ENCODE peak calls at places on chromosomes 5 and 9, in nine cellular contexts. One of them, this sample, is unnamed.

GRCh38 chr5:53983568-53984465 is 326.6 kb downstream of the ARL15 start:
- DNase-seq in BE2C: no peak
- DNase-seq in breast epithelium: no peak
- DNase-seq in endodermal cell: no peak
- DNase-seq in CD8-positive, alpha-beta memory T cell: no peak
- DNase-seq in astrocyte: peak; percentile 43
- DNase-seq in naive thymus-derived CD4-positive, alpha-beta T cell: no peak
- DNase-seq in upper lobe of right lung: no peak
- DNase-seq in effector memory CD4-positive, alpha-beta T cell: no peak
- DNase-seq in this sample: no peak

GRCh38 chr5:97107266-97107665 is 35.1 kb downstream of the LIX1 start:
- DNase-seq in endodermal cell: no peak
- DNase-seq in upper lobe of right lung: no peak
- DNase-seq in BE2C: no peak
- DNase-seq in astrocyte: no peak
- DNase-seq in naive thymus-derived CD4-positive, alpha-beta T cell: no peak
- DNase-seq in breast epithelium: no peak
- DNase-seq in CD8-positive, alpha-beta memory T cell: no peak
- DNase-seq in effector memory CD4-positive, alpha-beta T cell: no peak
- DNase-seq in this sample: no peak

GRCh38 chr9:99169086-99169485 is 52.7 kb downstream of the ALG2 start:
- DNase-seq in effector memory CD4-positive, alpha-beta T cell: no peak
- DNase-seq in endodermal cell: peak; percentile 55
- DNase-seq in astrocyte: no peak
- DNase-seq in breast epithelium: no peak
- DNase-seq in upper lobe of right lung: no peak
- DNase-seq in CD8-positive, alpha-beta memory T cell: no peak
- DNase-seq in BE2C: no peak
- DNase-seq in naive thymus-derived CD4-positive, alpha-beta T cell: no peak
- DNase-seq in this sample: no peak

GRCh38 chr9:34892886-34893285 is 65.2 kb upstream of the PHF24 start:
- DNase-seq in naive thymus-derived CD4-positive, alpha-beta T cell: no peak
- DNase-seq in breast epithelium: no peak
- DNase-seq in astrocyte: no peak
- DNase-seq in effector memory CD4-positive, alpha-beta T cell: no peak
- DNase-seq in upper lobe of right lung: no peak
- DNase-seq in BE2C: no peak
- DNase-seq in CD8-positive, alpha-beta memory T cell: no peak
- DNase-seq in endodermal cell: no peak
- DNase-seq in this sample: no peak

GRCh38 chr9:98502976-98503325 is 205.8 kb downstream of the GABBR2 start:
- DNase-seq in upper lobe of right lung: peak; percentile 76
- DNase-seq in astrocyte: peak; percentile 32
- DNase-seq in naive thymus-derived CD4-positive, alpha-beta T cell: no peak
- DNase-seq in effector memory CD4-positive, alpha-beta T cell: no peak
- DNase-seq in breast epithelium: no peak
- DNase-seq in BE2C: no peak
- DNase-seq in endodermal cell: peak; percentile 82
- DNase-seq in CD8-positive, alpha-beta memory T cell: no peak
- DNase-seq in this sample: no peak

GRCh38 chr9:113215142-113215541 is 5.9 kb downstream of the FKBP15 start:
- DNase-seq in CD8-positive, alpha-beta memory T cell: no peak
- DNase-seq in naive thymus-derived CD4-positive, alpha-beta T cell: no peak
- DNase-seq in upper lobe of right lung: no peak
- DNase-seq in astrocyte: peak; percentile 41
- DNase-seq in endodermal cell: no peak
- DNase-seq in breast epithelium: no peak
- DNase-seq in BE2C: no peak
- DNase-seq in effector memory CD4-positive, alpha-beta T cell: no peak
- DNase-seq in this sample: no peak

GRCh38 chr9:122348288-122348777 is 22.5 kb upstream of the PTGS1 start:
- DNase-seq in BE2C: no peak
- DNase-seq in breast epithelium: no peak
- DNase-seq in upper lobe of right lung: no peak
- DNase-seq in naive thymus-derived CD4-positive, alpha-beta T cell: no peak
- DNase-seq in astrocyte: no peak
- DNase-seq in CD8-positive, alpha-beta memory T cell: no peak
- DNase-seq in endodermal cell: peak; percentile 43
- DNase-seq in effector memory CD4-positive, alpha-beta T cell: no peak
- DNase-seq in this sample: no peak

GRCh38 chr9:25964239-25964638 is 286.0 kb upstream of the TUSC1 start:
- DNase-seq in astrocyte: peak; percentile 40
- DNase-seq in naive thymus-derived CD4-positive, alpha-beta T cell: no peak
- DNase-seq in endodermal cell: peak; percentile 80
- DNase-seq in effector memory CD4-positive, alpha-beta T cell: no peak
- DNase-seq in BE2C: peak; percentile 82
- DNase-seq in CD8-positive, alpha-beta memory T cell: no peak
- DNase-seq in upper lobe of right lung: no peak
- DNase-seq in breast epithelium: no peak
- DNase-seq in this sample: no peak

GRCh38 chr9:4662989-4663792 is 1.1 kb downstream of the PLPP6 start:
- DNase-seq in breast epithelium: no peak
- DNase-seq in astrocyte: no peak
- DNase-seq in BE2C: no peak
- DNase-seq in upper lobe of right lung: no peak
- DNase-seq in effector memory CD4-positive, alpha-beta T cell: no peak
- DNase-seq in naive thymus-derived CD4-positive, alpha-beta T cell: peak; percentile 50
- DNase-seq in CD8-positive, alpha-beta memory T cell: no peak
- DNase-seq in endodermal cell: no peak
- DNase-seq in this sample: no peak

GRCh38 chr5:100790170-100790665 is 112.9 kb downstream of the ST8SIA4 start:
- DNase-seq in naive thymus-derived CD4-positive, alpha-beta T cell: no peak
- DNase-seq in CD8-positive, alpha-beta memory T cell: no peak
- DNase-seq in effector memory CD4-positive, alpha-beta T cell: no peak
- DNase-seq in upper lobe of right lung: no peak
- DNase-seq in BE2C: peak; percentile 28
- DNase-seq in astrocyte: no peak
- DNase-seq in breast epithelium: no peak
- DNase-seq in endodermal cell: peak; percentile 60
- DNase-seq in this sample: no peak
- H3K4me3 ChIP-seq in naive thymus-derived CD4-positive, alpha-beta T cell: no peak overlapping the region
- H3K4me3 ChIP-seq in CD8-positive, alpha-beta memory T cell: no peak overlapping the region
- H3K4me3 ChIP-seq in effector memory CD4-positive, alpha-beta T cell: no peak overlapping the region
- H3K4me3 ChIP-seq in upper lobe of right lung: no peak overlapping the region
- H3K4me3 ChIP-seq in BE2C: no peak overlapping the region
- H3K4me3 ChIP-seq in astrocyte: no peak overlapping the region
- H3K4me3 ChIP-seq in breast epithelium: no peak overlapping the region
- H3K4me3 ChIP-seq in endodermal cell: no peak overlapping the region
- H3K4me3 ChIP-seq in this sample: no peak overlapping the region

GRCh38 chr5:175851311-175851710 is 20.1 kb upstream of the CPLX2 start:
- DNase-seq in astrocyte: no peak
- DNase-seq in naive thymus-derived CD4-positive, alpha-beta T cell: no peak
- DNase-seq in CD8-positive, alpha-beta memory T cell: no peak
- DNase-seq in effector memory CD4-positive, alpha-beta T cell: no peak
- DNase-seq in upper lobe of right lung: no peak
- DNase-seq in BE2C: no peak
- DNase-seq in endodermal cell: no peak
- DNase-seq in breast epithelium: no peak
- DNase-seq in this sample: no peak

GRCh38 chr5:175855041-175855720 is 16.2 kb upstream of the CPLX2 start:
- DNase-seq in endodermal cell: no peak
- DNase-seq in CD8-positive, alpha-beta memory T cell: no peak
- DNase-seq in breast epithelium: no peak
- DNase-seq in BE2C: no peak
- DNase-seq in upper lobe of right lung: no peak
- DNase-seq in effector memory CD4-positive, alpha-beta T cell: no peak
- DNase-seq in naive thymus-derived CD4-positive, alpha-beta T cell: no peak
- DNase-seq in astrocyte: no peak
- DNase-seq in this sample: no peak

GRCh38 chr5:175854231-175855040 is 16.9 kb upstream of the CPLX2 start:
- DNase-seq in astrocyte: no peak
- DNase-seq in BE2C: peak; percentile 88
- DNase-seq in naive thymus-derived CD4-positive, alpha-beta T cell: no peak
- DNase-seq in breast epithelium: no peak
- DNase-seq in endodermal cell: no peak
- DNase-seq in upper lobe of right lung: no peak
- DNase-seq in CD8-positive, alpha-beta memory T cell: no peak
- DNase-seq in effector memory CD4-positive, alpha-beta T cell: no peak
- DNase-seq in this sample: no peak

GRCh38 chr5:175851727-175852126 is 19.7 kb upstream of the CPLX2 start:
- DNase-seq in upper lobe of right lung: no peak
- DNase-seq in BE2C: no peak
- DNase-seq in astrocyte: no peak
- DNase-seq in breast epithelium: no peak
- DNase-seq in effector memory CD4-positive, alpha-beta T cell: no peak
- DNase-seq in naive thymus-derived CD4-positive, alpha-beta T cell: no peak
- DNase-seq in CD8-positive, alpha-beta memory T cell: no peak
- DNase-seq in endodermal cell: no peak
- DNase-seq in this sample: no peak

GRCh38 chr5:175853573-175854230 is 17.7 kb upstream of the CPLX2 start:
- DNase-seq in BE2C: no peak
- DNase-seq in endodermal cell: no peak
- DNase-seq in naive thymus-derived CD4-positive, alpha-beta T cell: no peak
- DNase-seq in CD8-positive, alpha-beta memory T cell: no peak
- DNase-seq in upper lobe of right lung: peak; percentile 82
- DNase-seq in effector memory CD4-positive, alpha-beta T cell: no peak
- DNase-seq in breast epithelium: no peak
- DNase-seq in astrocyte: no peak
- DNase-seq in this sample: no peak
- H3K4me1 ChIP-seq in BE2C: peaks cover 8% of the 10 kb centered on the region
- H3K4me1 ChIP-seq in endodermal cell: no peaks in the 10 kb centered on the region
- H3K4me1 ChIP-seq in naive thymus-derived CD4-positive, alpha-beta T cell: no peaks in the 10 kb centered on the region
- H3K4me1 ChIP-seq in CD8-positive, alpha-beta memory T cell: no peaks in the 10 kb centered on the region
- H3K4me1 ChIP-seq in upper lobe of right lung: no peaks in the 10 kb centered on the region
- H3K4me1 ChIP-seq in effector memory CD4-positive, alpha-beta T cell: no peaks in the 10 kb centered on the region
- H3K4me1 ChIP-seq in breast epithelium: no peaks in the 10 kb centered on the region
- H3K4me1 ChIP-seq in astrocyte: no peaks in the 10 kb centered on the region
- H3K4me1 ChIP-seq in this sample: no peaks in the 10 kb centered on the region

GRCh38 chr5:33614039-33614438 is 173.3 kb downstream of the TARS1 start:
- DNase-seq in BE2C: no peak
- DNase-seq in naive thymus-derived CD4-positive, alpha-beta T cell: no peak
- DNase-seq in effector memory CD4-positive, alpha-beta T cell: no peak
- DNase-seq in astrocyte: no peak
- DNase-seq in breast epithelium: no peak
- DNase-seq in upper lobe of right lung: no peak
- DNase-seq in CD8-positive, alpha-beta memory T cell: no peak
- DNase-seq in endodermal cell: no peak
- DNase-seq in this sample: no peak

GRCh38 chr5:33608476-33609026 is 167.8 kb downstream of the TARS1 start:
- DNase-seq in breast epithelium: no peak
- DNase-seq in endodermal cell: peak; percentile 51
- DNase-seq in upper lobe of right lung: no peak
- DNase-seq in BE2C: no peak
- DNase-seq in astrocyte: peak; percentile 20
- DNase-seq in naive thymus-derived CD4-positive, alpha-beta T cell: no peak
- DNase-seq in CD8-positive, alpha-beta memory T cell: no peak
- DNase-seq in effector memory CD4-positive, alpha-beta T cell: no peak
- DNase-seq in this sample: no peak

GRCh38 chr5:33612386-33612785 is 171.6 kb downstream of the TARS1 start:
- DNase-seq in BE2C: no peak
- DNase-seq in astrocyte: peak; percentile 76
- DNase-seq in effector memory CD4-positive, alpha-beta T cell: no peak
- DNase-seq in endodermal cell: no peak
- DNase-seq in breast epithelium: no peak
- DNase-seq in CD8-positive, alpha-beta memory T cell: no peak
- DNase-seq in upper lobe of right lung: no peak
- DNase-seq in naive thymus-derived CD4-positive, alpha-beta T cell: no peak
- DNase-seq in this sample: no peak

GRCh38 chr5:33611882-33612281 is 171.1 kb downstream of the TARS1 start:
- DNase-seq in upper lobe of right lung: no peak
- DNase-seq in endodermal cell: no peak
- DNase-seq in breast epithelium: no peak
- DNase-seq in astrocyte: peak; percentile 69
- DNase-seq in BE2C: no peak
- DNase-seq in CD8-positive, alpha-beta memory T cell: no peak
- DNase-seq in naive thymus-derived CD4-positive, alpha-beta T cell: no peak
- DNase-seq in effector memory CD4-positive, alpha-beta T cell: no peak
- DNase-seq in this sample: no peak
- H3K4me3 ChIP-seq in upper lobe of right lung: no peak overlapping the region
- H3K4me3 ChIP-seq in endodermal cell: no peak overlapping the region
- H3K4me3 ChIP-seq in breast epithelium: no peak overlapping the region
- H3K4me3 ChIP-seq in astrocyte: peak overlapping the region; percentile 11
- H3K4me3 ChIP-seq in BE2C: no peak overlapping the region
- H3K4me3 ChIP-seq in CD8-positive, alpha-beta memory T cell: no peak overlapping the region
- H3K4me3 ChIP-seq in naive thymus-derived CD4-positive, alpha-beta T cell: no peak overlapping the region
- H3K4me3 ChIP-seq in effector memory CD4-positive, alpha-beta T cell: no peak overlapping the region
- H3K4me3 ChIP-seq in this sample: no peak overlapping the region

GRCh38 chr9:106920091-106920490 is 57.1 kb downstream of the ZNF462 start:
- DNase-seq in naive thymus-derived CD4-positive, alpha-beta T cell: no peak
- DNase-seq in astrocyte: no peak
- DNase-seq in effector memory CD4-positive, alpha-beta T cell: no peak
- DNase-seq in breast epithelium: no peak
- DNase-seq in endodermal cell: no peak
- DNase-seq in BE2C: no peak
- DNase-seq in upper lobe of right lung: no peak
- DNase-seq in CD8-positive, alpha-beta memory T cell: no peak
- DNase-seq in this sample: no peak
- H3K4me1 ChIP-seq in naive thymus-derived CD4-positive, alpha-beta T cell: no peaks in the 10 kb centered on the region
- H3K4me1 ChIP-seq in astrocyte: peaks cover 36% of the 10 kb centered on the region
- H3K4me1 ChIP-seq in effector memory CD4-positive, alpha-beta T cell: no peaks in the 10 kb centered on the region
- H3K4me1 ChIP-seq in breast epithelium: no peaks in the 10 kb centered on the region
- H3K4me1 ChIP-seq in endodermal cell: peaks cover 22% of the 10 kb centered on the region
- H3K4me1 ChIP-seq in BE2C: peaks cover 33% of the 10 kb centered on the region
- H3K4me1 ChIP-seq in upper lobe of right lung: peaks cover 27% of the 10 kb centered on the region
- H3K4me1 ChIP-seq in CD8-positive, alpha-beta memory T cell: no peaks in the 10 kb centered on the region
- H3K4me1 ChIP-seq in this sample: no peaks in the 10 kb centered on the region

GRCh38 chr5:44387391-44387790 is 1.8 kb downstream of the FGF10 start:
- DNase-seq in endodermal cell: no peak
- DNase-seq in astrocyte: no peak
- DNase-seq in CD8-positive, alpha-beta memory T cell: no peak
- DNase-seq in BE2C: no peak
- DNase-seq in upper lobe of right lung: no peak
- DNase-seq in breast epithelium: no peak
- DNase-seq in naive thymus-derived CD4-positive, alpha-beta T cell: no peak
- DNase-seq in effector memory CD4-positive, alpha-beta T cell: no peak
- DNase-seq in this sample: no peak
- H3K4me3 ChIP-seq in endodermal cell: peak overlapping the region; percentile 77
- H3K4me3 ChIP-seq in astrocyte: no peak overlapping the region
- H3K4me3 ChIP-seq in CD8-positive, alpha-beta memory T cell: no peak overlapping the region
- H3K4me3 ChIP-seq in BE2C: no peak overlapping the region
- H3K4me3 ChIP-seq in upper lobe of right lung: peak overlapping the region; percentile 51
- H3K4me3 ChIP-seq in breast epithelium: peak overlapping the region; percentile 49
- H3K4me3 ChIP-seq in naive thymus-derived CD4-positive, alpha-beta T cell: no peak overlapping the region
- H3K4me3 ChIP-seq in effector memory CD4-positive, alpha-beta T cell: no peak overlapping the region
- H3K4me3 ChIP-seq in this sample: peak overlapping the region; percentile 43

GRCh38 chr5:116525680-116526079 is 48.9 kb downstream of the SEMA6A start:
- DNase-seq in naive thymus-derived CD4-positive, alpha-beta T cell: no peak
- DNase-seq in BE2C: no peak
- DNase-seq in effector memory CD4-positive, alpha-beta T cell: no peak
- DNase-seq in breast epithelium: no peak
- DNase-seq in astrocyte: no peak
- DNase-seq in CD8-positive, alpha-beta memory T cell: no peak
- DNase-seq in endodermal cell: no peak
- DNase-seq in upper lobe of right lung: no peak
- DNase-seq in this sample: no peak
- H3K4me1 ChIP-seq in naive thymus-derived CD4-positive, alpha-beta T cell: no peaks in the 10 kb centered on the region
- H3K4me1 ChIP-seq in BE2C: peaks cover 62% of the 10 kb centered on the region
- H3K4me1 ChIP-seq in effector memory CD4-positive, alpha-beta T cell: no peaks in the 10 kb centered on the region
- H3K4me1 ChIP-seq in breast epithelium: no peaks in the 10 kb centered on the region
- H3K4me1 ChIP-seq in astrocyte: no peaks in the 10 kb centered on the region
- H3K4me1 ChIP-seq in CD8-positive, alpha-beta memory T cell: no peaks in the 10 kb centered on the region
- H3K4me1 ChIP-seq in endodermal cell: peaks cover 28% of the 10 kb centered on the region
- H3K4me1 ChIP-seq in upper lobe of right lung: peaks cover 6% of the 10 kb centered on the region
- H3K4me1 ChIP-seq in this sample: no peaks in the 10 kb centered on the region